ENCODE peak calls at places on chromosomes 16 and 17, in seven cellular contexts. Z is NCI-H774; E is NCI-H1694 treated with DMSO at 0.1 percent for 48 hours; W is stimulated activated CD8-positive, alpha-beta memory T cell treated with anti-CD3 and anti-CD28 coated beads, Interleukin-7, amount 100 ng/mL, for 1 hour; Y is AG09309; A is ELR; H is activated naive CD4-positive, alpha-beta T cell treated with anti-CD3 and anti-CD28 coated beads for 36 hours. J is an unnamed sample.

GRCh38 chr17:48799069-48799710 is 17.8 kb downstream of the TTLL6 start:
- DNase-seq in Z (no peak), E (no peak), W (no peak), Y (no peak), A (no peak), H (no peak), J (no peak)

GRCh38 chr16:71409038-71409775 is 32.6 kb downstream of the TLE7 start:
- DNase-seq in Z (no peak), E (no peak), W (no peak), Y (no peak), A (no peak), H (no peak), J (no peak)

GRCh38 chr16:83458612-83459011 is 349.2 kb upstream of the HSBP1 start:
- DNase-seq in Z (no peak), E (no peak), W (no peak), Y (peak), A (peak), H (peak), J (peak)

GRCh38 chr16:66485361-66485760 is 58.3 kb downstream of the BEAN1 start:
- DNase-seq in Z (no peak), E (no peak), W (no peak), Y (no peak), A (no peak), H (no peak), J (no peak)

GRCh38 chr17:3954086-3954485 is 10.2 kb downstream of the ATP2A3 start:
- DNase-seq in Z (no peak), E (no peak), W (no peak), Y (no peak), A (no peak), H (no peak), J (no peak)

GRCh38 chr16:2790631-2791030 is 3.3 kb upstream of the PRSS33 start:
- DNase-seq in Z (no peak), E (no peak), W (no peak), Y (no peak), A (no peak), H (no peak), J (no peak)

GRCh38 chr17:72515291-72516065 is 394.7 kb downstream of the SOX9 start:
- DNase-seq in Z (no peak), E (peak), W (no peak), Y (no peak), A (no peak), H (no peak), J (peak)

GRCh38 chr17:83204230-83204725 is 124.9 kb downstream of the METRNL start:
- DNase-seq in Z (no peak), E (no peak), W (no peak), Y (no peak), A (no peak), H (peak), J (no peak)

J was measured in RPMI7951.